ENCODE peak calls at places on chromosomes 13 and 19, in ten cellular contexts. Q is uterus, D is stomach, W is breast epithelium, A is heart left ventricle, C is suprapubic skin, B is tibial nerve, V is HepG2, S is testis, R is lower leg skin. T is an unnamed sample.

GRCh38 chr19:40809358-40810086 is 10.5 kb downstream of the EGLN2 start:
- DNase-seq in Q (peak), D (no peak), W (no peak), A (no peak), C (no peak), B (no peak), V (no peak), S (no peak), R (no peak), T (no peak)

GRCh38 chr13:73421310-73421912 is 362.6 kb downstream of the KLF5 start:
- DNase-seq in Q (no peak), D (peak), W (no peak), A (no peak), C (no peak), B (no peak), V (no peak), S (no peak), R (no peak), T (no peak)

GRCh38 chr13:74836628-74837027 is 645.3 kb downstream of the TBC1D4 start:
- DNase-seq in Q (no peak), D (no peak), W (no peak), A (no peak), C (no peak), B (no peak), V (no peak), S (no peak), R (no peak), T (no peak)

GRCh38 chr13:113445791-113446487 is 7.3 kb downstream of the ADPRHL1 start:
- DNase-seq in Q (no peak), D (no peak), W (no peak), A (peak), C (no peak), B (no peak), V (no peak), S (no peak), R (peak), T (no peak)

GRCh38 chr13:37492741-37493514 is 105.6 kb downstream of the POSTN start:
- DNase-seq in Q (no peak), D (no peak), W (peak), A (no peak), C (no peak), B (no peak), V (no peak), S (no peak), R (no peak), T (no peak)

GRCh38 chr13:33543631-33544030 is 258.1 kb upstream of the STARD13 start:
- DNase-seq in Q (no peak), D (no peak), W (no peak), A (no peak), C (no peak), B (no peak), V (no peak), S (no peak), R (no peak), T (no peak)

GRCh38 chr13:101489635-101490034 is 37.2 kb downstream of the ITGBL1 start:
- DNase-seq in Q (no peak), D (no peak), W (no peak), A (no peak), C (no peak), B (no peak), V (no peak), S (no peak), R (no peak), T (no peak)

GRCh38 chr19:57934820-57935665 is at the start of gene ZNF418:
- DNase-seq in Q (peak), D (peak), W (peak), A (peak), C (no peak), B (peak), V (no peak), S (peak), R (no peak), T (no peak)

GRCh38 chr13:20901668-20902437 is 693 bp downstream of the XPO4 start:
- DNase-seq in Q (no peak), D (no peak), W (no peak), A (peak), C (no peak), B (no peak), V (peak), S (peak), R (no peak), T (no peak)

GRCh38 chr19:3365447-3366103 is 808 bp upstream of the NFIC start:
- DNase-seq in Q (peak), D (peak), W (peak), A (peak), C (peak), B (peak), V (no peak), S (peak), R (peak), T (no peak)

GRCh38 chr13:93086329-93086728 is 140.3 kb upstream of the GPC6 start:
- DNase-seq in Q (no peak), D (no peak), W (no peak), A (no peak), C (no peak), B (no peak), V (peak), S (no peak), R (no peak), T (no peak)

GRCh38 chr19:49788857-49789256 is 22.1 kb downstream of the AP2A1 start:
- DNase-seq in Q (no peak), D (no peak), W (no peak), A (no peak), C (no peak), B (no peak), V (no peak), S (no peak), R (no peak), T (no peak)

GRCh38 chr13:113406321-113407102 is 42.6 kb upstream of the GRTP1 start:
- DNase-seq in Q (no peak), D (no peak), W (no peak), A (no peak), C (peak), B (no peak), V (no peak), S (no peak), R (peak), T (no peak)

GRCh38 chr19:50331187-50332013 is 2.2 kb upstream of the KCNC3 start:
- DNase-seq in Q (no peak), D (no peak), W (no peak), A (no peak), C (no peak), B (no peak), V (no peak), S (no peak), R (no peak), T (no peak)

GRCh38 chr19:34213283-34213682 is 41.0 kb downstream of the LSM14A start:
- DNase-seq in Q (no peak), D (no peak), W (no peak), A (no peak), C (no peak), B (no peak), V (no peak), S (no peak), R (no peak), T (no peak)

GRCh38 chr19:51568456-51568855 is 2.6 kb upstream of the ZNF175 start:
- DNase-seq in Q (no peak), D (no peak), W (no peak), A (no peak), C (no peak), B (no peak), V (no peak), S (no peak), R (no peak), T (no peak)

GRCh38 chr19:1430201-1430621 is 8.0 kb upstream of the RPS15 start:
- DNase-seq in Q (no peak), D (no peak), W (no peak), A (no peak), C (no peak), B (no peak), V (no peak), S (no peak), R (no peak), T (no peak)

GRCh38 chr19:33047422-33047821 is 17.3 kb downstream of the RHPN2 start:
- DNase-seq in Q (no peak), D (peak), W (peak), A (no peak), C (no peak), B (no peak), V (no peak), S (no peak), R (no peak), T (no peak)

GRCh38 chr13:50080158-50080855 is 65.1 kb downstream of the KCNRG start:
- DNase-seq in Q (peak), D (no peak), W (no peak), A (peak), C (no peak), B (peak), V (peak), S (peak), R (no peak), T (no peak)

GRCh38 chr19:38266981-38267597 is 2.7 kb downstream of the SPINT2 start:
- DNase-seq in Q (no peak), D (no peak), W (peak), A (no peak), C (no peak), B (no peak), V (peak), S (no peak), R (no peak), T (no peak)

GRCh38 chr19:38634757-38635482 is 12.5 kb upstream of the ACTN4 start:
- DNase-seq in Q (peak), D (peak), W (no peak), A (peak), C (peak), B (peak), V (no peak), S (peak), R (peak), T (no peak)

GRCh38 chr19:28488006-28488405 is 724.9 kb downstream of the UQCRFS1 start:
- DNase-seq in Q (no peak), D (no peak), W (no peak), A (no peak), C (no peak), B (no peak), V (no peak), S (no peak), R (no peak), T (no peak)

GRCh38 chr13:48579167-48579918 is 46.5 kb upstream of the RCBTB2 start:
- DNase-seq in Q (no peak), D (peak), W (no peak), A (no peak), C (no peak), B (no peak), V (no peak), S (no peak), R (no peak), T (no peak)

GRCh38 chr19:39481229-39481545 is 549 bp downstream of the TIMM50 start:
- DNase-seq in Q (no peak), D (no peak), W (no peak), A (no peak), C (no peak), B (no peak), V (no peak), S (no peak), R (no peak), T (no peak)

GRCh38 chr19:49333426-49334288 is 1.5 kb upstream of the CD37 start:
- DNase-seq in Q (no peak), D (peak), W (peak), A (no peak), C (no peak), B (no peak), V (no peak), S (no peak), R (peak), T (peak)

GRCh38 chr19:16649734-16650133 is 10.2 kb downstream of the SMIM7 start:
- DNase-seq in Q (no peak), D (no peak), W (no peak), A (no peak), C (no peak), B (no peak), V (no peak), S (no peak), R (no peak), T (no peak)

GRCh38 chr19:38924383-38924782 is 6.2 kb downstream of the SARS2 start:
- DNase-seq in Q (no peak), D (no peak), W (no peak), A (no peak), C (no peak), B (no peak), V (no peak), S (no peak), R (no peak), T (no peak)

GRCh38 chr13:41916173-41916954 is 44.5 kb downstream of the VWA8 start:
- DNase-seq in Q (no peak), D (no peak), W (no peak), A (no peak), C (no peak), B (no peak), V (no peak), S (no peak), R (no peak), T (no peak)

GRCh38 chr13:40536443-40537113 is 129.9 kb downstream of the FOXO1 start:
- DNase-seq in Q (no peak), D (peak), W (peak), A (no peak), C (no peak), B (no peak), V (peak), S (no peak), R (no peak), T (no peak)

GRCh38 chr13:110575322-110576069 is 14.0 kb upstream of the RAB20 start:
- DNase-seq in Q (no peak), D (peak), W (no peak), A (peak), C (no peak), B (peak), V (peak), S (peak), R (no peak), T (no peak)

GRCh38 chr13:105982219-105982618 is 553.2 kb downstream of the EFNB2 start:
- DNase-seq in Q (no peak), D (no peak), W (no peak), A (no peak), C (no peak), B (no peak), V (no peak), S (no peak), R (no peak), T (no peak)

GRCh38 chr19:18503971-18504885 is 17.6 kb downstream of the ELL start:
- DNase-seq in Q (no peak), D (peak), W (no peak), A (no peak), C (no peak), B (no peak), V (peak), S (no peak), R (no peak), T (no peak)

GRCh38 chr19:15584541-15585115 is 30.4 kb upstream of the CYP4F8 start:
- DNase-seq in Q (peak), D (peak), W (peak), A (peak), C (peak), B (peak), V (peak), S (peak), R (peak), T (no peak)

DNA sequence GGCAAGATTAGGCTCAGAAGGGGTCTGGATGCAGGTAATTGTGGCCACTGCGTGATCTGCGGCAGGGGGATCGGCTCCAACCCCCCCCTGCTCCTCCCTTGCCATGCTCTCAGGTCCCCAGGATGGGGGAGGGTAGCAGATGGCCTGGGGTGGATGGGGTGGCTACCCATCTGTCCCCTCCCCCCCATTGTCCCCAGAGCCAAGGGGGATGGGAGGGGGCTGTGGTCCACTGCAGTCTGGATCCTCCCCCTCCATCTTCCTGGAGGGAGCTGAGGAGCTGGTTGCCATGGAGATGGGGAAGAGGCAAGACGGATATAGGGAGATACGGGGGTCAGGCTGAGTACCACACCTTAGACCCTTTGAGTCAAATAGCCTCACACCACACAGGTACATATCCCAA is 1.6 kb upstream of the NOVA2 start:
- DNase-seq in Q (no peak), D (no peak), W (no peak), A (no peak), C (no peak), B (no peak), V (no peak), S (no peak), R (no peak), T (no peak)
- TF ChIP-seq POLR2A in Q (no peak), D (no peak), W (no peak), A (no peak), C (no peak), B (no peak), V (no peak), S (no peak), R (no peak), T (no peak)

GRCh38 chr19:42203700-42204099 is 13.8 kb downstream of the DEDD2 start:
- DNase-seq in Q (no peak), D (no peak), W (no peak), A (no peak), C (no peak), B (no peak), V (no peak), S (no peak), R (no peak), T (no peak)

GRCh38 chr19:42204684-42205083 is 12.8 kb downstream of the DEDD2 start:
- DNase-seq in Q (no peak), D (no peak), W (no peak), A (no peak), C (no peak), B (no peak), V (no peak), S (no peak), R (no peak), T (no peak)

GRCh38 chr19:42206871-42207755 is 10.4 kb downstream of the DEDD2 start:
- DNase-seq in Q (no peak), D (no peak), W (no peak), A (no peak), C (no peak), B (no peak), V (no peak), S (no peak), R (no peak), T (no peak)

GRCh38 chr19:42208612-42209011 is 8.9 kb downstream of the DEDD2 start:
- DNase-seq in Q (no peak), D (peak), W (no peak), A (no peak), C (no peak), B (no peak), V (no peak), S (no peak), R (no peak), T (no peak)

DNA sequence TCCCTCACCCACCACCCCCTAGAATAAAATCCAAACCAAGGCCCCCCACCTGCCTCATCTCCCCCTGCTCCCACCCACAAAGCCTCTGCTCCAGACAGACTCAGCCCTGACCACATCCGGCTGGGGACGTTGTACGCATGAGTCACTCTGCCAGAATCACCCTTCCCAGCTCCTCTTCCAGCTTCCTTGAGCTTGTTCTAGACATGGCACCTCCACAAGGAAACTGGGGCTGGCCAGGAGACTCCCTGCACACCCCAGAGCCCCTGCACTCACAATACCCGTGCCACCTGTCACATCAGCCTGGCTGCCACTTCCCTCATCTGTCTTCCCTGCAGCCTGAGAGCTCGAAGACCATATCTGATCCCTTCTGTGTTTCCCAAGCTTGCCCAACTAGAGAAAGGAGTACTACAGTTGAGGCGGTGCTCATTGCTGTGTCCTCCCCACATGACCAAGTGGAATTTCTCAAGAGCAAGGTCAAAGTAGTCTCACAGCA is 9.7 kb downstream of the DEDD2 start:
- DNase-seq in Q (no peak), D (peak), W (peak), A (no peak), C (no peak), B (no peak), V (no peak), S (no peak), R (no peak), T (no peak)
- H3K4me3 ChIP-seq in Q (no peak), D (no peak), W (no peak), A (no peak), C (no peak), B (no peak), V (no peak), S (no peak), R (no peak), T (no peak)

GRCh38 chr19:5889288-5889971 is 14.2 kb downstream of the NDUFA11 start:
- DNase-seq in Q (no peak), D (no peak), W (no peak), A (no peak), C (no peak), B (no peak), V (no peak), S (no peak), R (no peak), T (no peak)
- TF ChIP-seq POLR2A in Q (no peak), D (no peak), W (no peak), A (no peak), C (no peak), B (no peak), V (no peak), S (no peak), R (no peak), T (no peak)

GRCh38 chr13:28719656-28720055 is 886 bp upstream of the SLC46A3 start:
- DNase-seq in Q (no peak), D (no peak), W (no peak), A (no peak), C (no peak), B (no peak), V (no peak), S (no peak), R (no peak), T (no peak)
- H3K4me3 ChIP-seq in Q (no peak), D (peak), W (peak), A (peak), C (peak), B (no peak), V (no peak), S (peak), R (no peak), T (no peak)

DNA sequence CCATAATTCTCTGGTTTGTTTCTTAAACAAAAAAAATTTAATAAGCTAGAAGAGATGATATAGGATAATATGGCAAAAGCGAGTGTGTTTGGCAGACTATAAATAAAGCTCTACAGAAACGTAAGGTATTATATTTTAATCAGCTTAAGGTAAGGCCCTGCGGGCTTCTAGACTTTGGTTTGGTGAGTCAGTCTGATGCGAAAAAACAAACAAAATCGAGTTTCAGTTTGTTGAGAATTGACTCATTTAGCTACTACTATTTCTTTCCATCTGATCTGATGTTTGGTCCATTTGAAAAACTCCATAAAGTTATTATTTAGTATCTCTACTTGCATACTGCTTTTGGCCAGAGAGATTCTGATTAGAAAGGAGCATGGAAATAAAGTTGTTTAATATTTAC is 138.0 kb downstream of the MIPEP start:
- DNase-seq in Q (no peak), D (no peak), W (no peak), A (no peak), C (no peak), B (no peak), V (peak), S (no peak), R (no peak), T (no peak)
- TF ChIP-seq POLR2A in Q (no peak), D (no peak), W (no peak), A (no peak), C (no peak), B (no peak), V (no peak), S (no peak), R (no peak), T (no peak)